ENCODE peak calls at places on chromosomes 4 and X, in ten cellular contexts. R is AG04449, P is thoracic aorta, D is sigmoid colon, F is endothelial cell, Y is lung, Z is left lung, T is astrocyte of the spinal cord, A is adrenal gland, M is lower lobe of right lung. X is an unnamed sample.

GRCh38 chrX:70444326-70445196 is at the start of gene DLG3:
- DNase-seq in A (no peak), F (peak; percentile 38), M (no peak), T (peak; percentile 33), R (no peak), Z (no peak), P (no peak), D (no peak), Y (no peak), X (peak; percentile 16)

GRCh38 chr4:75229783-75230570 is 284.2 kb downstream of the RCHY1 start:
- DNase-seq in T (no peak), Z (no peak), Y (no peak), R (no peak), M (no peak), D (no peak), P (no peak), F (no peak), A (no peak), X (no peak)

GRCh38 chr4:78437608-78438088 is 113.9 kb upstream of the ANXA3 start:
- DNase-seq in Y (no peak), P (no peak), Z (no peak), A (no peak), M (no peak), F (no peak), R (no peak), T (no peak), D (no peak), X (no peak)

GRCh38 chrX:118528089-118528753 is 32.6 kb downstream of the DOCK11 start:
- DNase-seq in Z (no peak), F (no peak), M (no peak), R (no peak), T (no peak), A (no peak), P (no peak), D (no peak), Y (no peak), X (peak; percentile 28)

GRCh38 chrX:153669901-153670731 is 3.5 kb downstream of the PNCK start:
- DNase-seq in P (no peak), M (no peak), Y (no peak), D (peak; percentile 62), A (no peak), T (no peak), F (no peak), Z (peak; percentile 29), R (no peak), X (no peak)

GRCh38 chr4:100299019-100299418 is 108.8 kb upstream of the DDIT4L start:
- DNase-seq in P (peak; percentile 20), T (peak; percentile 95), R (peak; percentile 92), D (no peak), M (no peak), F (no peak), Z (no peak), A (peak; percentile 49), Y (no peak), X (no peak)

GRCh38 chr4:163332526-163333405 is at the start of gene NPY1R:
- DNase-seq in F (peak; percentile 80), Y (peak; percentile 68), R (peak; percentile 17), T (peak; percentile 83), M (peak; percentile 67), D (peak; percentile 77), A (peak; percentile 86), Z (peak; percentile 68), P (peak; percentile 33), X (peak; percentile 71)

GRCh38 chrX:17846045-17846444 is 15.1 kb downstream of the RAI2 start:
- DNase-seq in F (no peak), A (peak; percentile 28), P (no peak), T (no peak), D (no peak), M (no peak), Y (no peak), Z (no peak), R (no peak), X (no peak)

GRCh38 chr4:122456228-122457106 is at the start of gene IL2:
- DNase-seq in A (no peak), Y (no peak), Z (no peak), F (no peak), R (no peak), P (no peak), D (no peak), T (no peak), M (no peak), X (no peak)

GRCh38 chr4:122453384-122454000 is 3.0 kb downstream of the IL2 start:
- DNase-seq in D (no peak), A (no peak), R (no peak), Z (no peak), Y (no peak), M (no peak), P (no peak), F (no peak), T (no peak), X (no peak)

GRCh38 chr4:122450847-122451246 is 5.7 kb downstream of the IL2 start:
- DNase-seq in D (no peak), Y (no peak), F (peak; percentile 14), A (no peak), P (no peak), M (no peak), Z (no peak), R (peak; percentile 1), T (peak; percentile 8), X (no peak)
- TF ChIP-seq CTCF in D (no peak), Y (no peak), F (no peak), A (no peak), P (no peak), M (no peak), Z (no peak), R (peak; percentile 16), T (peak; percentile 40), X (peak; percentile 22)

DNA sequence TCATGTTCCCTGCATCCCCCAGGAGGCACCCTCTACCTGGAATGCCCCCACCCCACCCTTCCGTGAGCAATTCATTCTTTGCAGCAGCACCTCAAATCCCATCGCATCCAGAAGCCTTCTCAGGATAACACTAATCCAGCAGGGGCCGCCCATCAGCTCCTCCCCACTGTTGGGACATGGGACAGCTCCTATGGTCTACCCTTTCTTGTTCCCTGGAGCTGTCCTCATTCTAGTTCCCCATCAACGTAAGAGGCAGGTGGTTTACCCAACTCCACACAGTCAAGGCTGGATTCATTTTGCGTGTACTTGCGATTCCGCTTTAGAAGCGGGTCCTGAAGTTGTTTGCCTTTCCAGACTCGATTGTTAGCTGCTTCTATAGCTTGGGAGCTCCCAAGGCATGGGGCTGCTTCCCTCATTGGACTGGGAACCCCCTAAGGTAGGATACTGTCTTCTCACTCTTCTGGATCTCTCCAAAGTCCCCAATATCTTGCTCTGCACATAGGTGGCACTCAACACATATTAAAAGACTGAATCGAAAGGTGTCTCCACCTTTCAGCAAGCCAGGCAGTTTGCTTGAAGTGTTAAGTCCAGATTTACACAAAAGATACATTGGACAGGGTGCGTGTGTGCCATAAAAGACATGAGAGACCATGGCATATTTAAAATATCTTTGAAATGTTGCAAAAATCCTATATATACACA is 942 bp upstream of the APLN start:
- DNase-seq in P (no peak), F (no peak), A (no peak), D (no peak), R (no peak), T (no peak), Z (no peak), M (no peak), Y (no peak), X (no peak)
- TF ChIP-seq CTCF in P (no peak), F (no peak), A (no peak), D (no peak), R (no peak), T (no peak), Z (no peak), M (no peak), Y (no peak), X (peak; percentile 29)

DNA sequence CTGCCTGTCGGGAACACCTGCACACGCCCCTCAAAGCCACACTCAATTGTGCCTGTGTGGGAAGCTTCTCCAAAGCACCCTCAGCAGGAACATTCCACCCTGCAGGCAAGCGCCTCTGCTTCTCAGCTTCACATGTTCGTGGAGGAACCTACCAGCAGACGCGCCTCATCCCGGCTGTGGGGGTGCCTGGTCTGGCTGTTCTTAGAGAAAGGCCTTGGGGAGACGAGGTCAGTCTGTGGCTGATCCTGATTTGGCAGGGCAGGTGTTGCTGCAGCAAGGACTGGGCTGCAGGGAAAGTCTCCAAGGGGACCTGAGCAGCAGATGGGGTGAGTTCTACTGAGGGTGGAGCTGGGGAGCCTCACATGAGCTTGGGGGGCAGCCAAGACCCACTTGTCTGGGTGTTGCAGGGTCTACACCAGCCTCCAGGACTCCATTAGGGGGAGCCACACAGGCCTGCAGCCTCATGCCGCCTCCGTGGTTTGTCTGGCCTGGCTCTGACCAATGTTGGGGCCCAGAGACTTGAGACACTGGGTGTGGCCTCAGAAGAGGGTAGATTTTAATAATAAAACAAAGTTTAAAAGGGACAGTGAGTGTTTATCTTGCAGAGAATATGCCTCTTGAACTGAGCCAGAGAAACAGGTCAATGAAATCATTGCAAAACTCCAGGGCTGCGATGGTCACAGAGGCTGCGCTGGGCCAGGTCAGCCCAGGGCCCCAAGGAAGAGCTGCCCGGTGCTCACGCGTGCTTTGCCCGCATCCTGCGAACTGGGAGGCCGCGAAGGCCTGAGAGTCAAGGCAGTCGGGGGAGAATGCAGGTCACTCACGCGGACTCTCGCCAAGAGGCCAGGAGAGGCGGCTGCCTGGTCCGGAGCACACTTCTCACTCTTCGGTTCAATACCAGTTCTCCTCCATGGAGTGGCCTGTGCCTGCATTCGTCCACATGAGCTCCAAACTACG is 21.1 kb downstream of the RNF212 start:
- DNase-seq in M (no peak), A (no peak), T (no peak), Z (no peak), Y (no peak), F (no peak), P (no peak), R (no peak), D (no peak), X (no peak)
- TF ChIP-seq CTCF in M (peak; percentile 20), A (no peak), T (peak; percentile 16), Z (no peak), Y (no peak), F (no peak), P (no peak), R (peak; percentile 13), D (no peak), X (peak; percentile 8)

GRCh38 chr4:47483722-47484121 is 1.4 kb upstream of the ATP10D start:
- DNase-seq in M (no peak), A (no peak), D (no peak), T (no peak), Y (no peak), Z (no peak), P (no peak), R (no peak), F (no peak), X (no peak)

GRCh38 chr4:47486306-47486705 is 1.2 kb downstream of the ATP10D start:
- DNase-seq in R (no peak), T (peak; percentile 41), P (no peak), F (no peak), A (no peak), Y (no peak), Z (no peak), D (no peak), M (no peak), X (no peak)

GRCh38 chr4:47482326-47482725 is 2.7 kb upstream of the ATP10D start:
- DNase-seq in P (no peak), M (no peak), R (no peak), Z (no peak), Y (no peak), D (no peak), F (no peak), A (no peak), T (peak; percentile 60), X (no peak)

GRCh38 chr4:47484169-47484568 is 906 bp upstream of the ATP10D start:
- DNase-seq in F (no peak), Y (no peak), D (no peak), T (no peak), M (no peak), A (no peak), R (no peak), P (no peak), Z (no peak), X (no peak)

DNA sequence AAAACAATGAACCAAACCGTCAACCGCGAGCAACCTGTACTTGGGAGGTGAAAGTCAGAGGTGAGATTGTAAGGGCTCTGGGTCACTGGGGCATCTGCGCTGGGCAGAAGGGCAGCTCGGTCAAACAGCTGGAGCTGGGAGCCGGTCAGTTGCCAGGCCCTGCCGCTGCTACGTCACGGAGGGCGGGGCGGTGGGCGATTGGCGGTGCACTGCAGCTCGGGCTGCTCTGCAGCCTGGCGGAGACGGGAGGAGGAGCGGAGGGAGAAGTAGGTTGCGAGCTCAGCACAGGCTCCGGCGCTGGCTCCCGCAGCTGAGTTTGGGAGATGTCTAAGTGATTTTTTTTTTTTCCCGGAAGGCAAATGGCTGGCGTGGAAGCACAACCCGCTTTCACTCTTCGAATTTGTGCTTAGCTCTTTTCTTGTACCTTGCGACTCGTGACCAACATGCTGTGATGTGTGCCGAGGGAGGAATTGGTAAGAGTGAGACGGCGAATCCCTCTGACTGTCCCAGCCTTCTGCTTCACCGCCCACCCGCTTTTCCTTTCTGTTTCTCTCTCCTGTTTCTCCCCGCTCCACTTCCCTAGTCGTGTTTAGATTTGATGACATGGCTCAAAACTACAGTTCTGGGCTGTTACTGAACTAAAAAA is at the start of gene ATP10D:
- DNase-seq in P (peak; percentile 80), Y (peak; percentile 96), Z (peak; percentile 97), D (peak; percentile 98), R (peak; percentile 63), A (peak; percentile 98), F (peak; percentile 94), T (peak; percentile 95), M (peak; percentile 98), X (peak; percentile 78)
- TF ChIP-seq CTCF in P (peak; percentile 26), Y (no peak), Z (peak; percentile 30), D (peak; percentile 15), R (peak; percentile 49), A (no peak), F (no peak), T (peak; percentile 15), M (peak; percentile 22), X (no peak)